ENCODE peak calls at places on chromosomes 16 and 17, in nine cellular contexts. K is A549, P is body of pancreas, I is cardiac muscle cell, J is adipocyte, R is A673, B is spleen, Z is uterus, A is ascending aorta. O is an unnamed sample.

GRCh38 chr16:20879175-20880053 is 20.7 kb downstream of the DCUN1D3 start:
- DNase-seq in B (no peak), R (no peak), I (peak; percentile 61), K (peak; percentile 48), Z (no peak), P (no peak), J (no peak), A (no peak), O (no peak)

GRCh38 chr17:55263565-55264272 is 1.0 kb upstream of the HLF start:
- DNase-seq in I (no peak), J (no peak), P (no peak), K (no peak), Z (no peak), R (no peak), B (no peak), A (no peak), O (no peak)

GRCh38 chr17:50272711-50273653 is 1.3 kb upstream of the TMEM92 start:
- DNase-seq in P (peak; percentile 51), A (no peak), R (peak; percentile 64), B (peak; percentile 90), J (peak; percentile 82), K (peak; percentile 73), Z (peak; percentile 65), I (peak; percentile 64), O (peak; percentile 84)

GRCh38 chr17:77815127-77815905 is 143.2 kb upstream of the TNRC6C start:
- DNase-seq in J (no peak), R (no peak), P (no peak), A (no peak), K (no peak), I (no peak), Z (no peak), B (peak; percentile 27), O (no peak)

GRCh38 chr17:30363715-30364202 is 15.0 kb upstream of the CPD start:
- DNase-seq in Z (no peak), J (no peak), I (peak; percentile 89), B (peak; percentile 86), K (no peak), A (no peak), R (no peak), P (no peak), O (peak; percentile 70)

GRCh38 chr17:38732376-38733314 is 2.5 kb downstream of the CISD3 start:
- DNase-seq in K (no peak), A (no peak), J (no peak), Z (no peak), I (no peak), B (no peak), R (no peak), P (peak; percentile 81), O (no peak)

GRCh38 chr17:77869665-77870132 is 88.8 kb upstream of the TNRC6C start:
- DNase-seq in Z (no peak), I (no peak), P (no peak), J (no peak), R (no peak), B (peak; percentile 95), K (no peak), A (no peak), O (peak; percentile 68)

GRCh38 chr17:47423406-47424295 is 99.9 kb downstream of the EFCAB13 start:
- DNase-seq in P (peak; percentile 38), A (no peak), J (peak; percentile 36), I (peak; percentile 13), Z (no peak), K (peak; percentile 41), B (peak; percentile 75), R (peak; percentile 1), O (peak; percentile 69)

DNA sequence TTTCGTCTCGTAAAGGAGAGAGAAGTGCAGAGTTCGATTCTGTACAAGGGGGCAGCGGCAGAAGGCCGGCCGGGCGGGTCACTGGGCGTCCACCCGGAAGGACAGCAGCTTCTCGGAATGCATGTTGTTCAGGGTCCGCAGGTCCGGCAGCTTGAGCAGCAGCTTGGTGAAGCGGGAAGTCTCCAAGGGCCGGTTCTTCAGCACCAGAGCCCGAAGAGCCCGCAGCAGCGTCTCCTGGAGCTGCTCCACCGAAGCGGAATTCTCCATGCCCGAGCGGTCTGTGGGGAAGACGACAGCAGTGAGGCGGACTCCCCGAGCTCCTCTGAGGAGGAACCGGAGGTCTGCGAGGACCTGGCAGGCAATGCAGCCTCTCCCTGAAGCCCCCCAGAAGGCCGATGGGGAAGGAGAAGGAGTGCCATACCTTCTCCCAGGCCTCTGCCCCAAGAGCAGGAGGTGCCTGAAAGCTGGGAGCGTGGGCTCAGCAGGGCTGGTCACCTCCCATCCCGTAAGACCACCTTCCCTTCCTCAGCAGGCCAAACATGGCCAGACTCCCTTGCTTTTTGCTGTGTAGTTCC is 7.3 kb downstream of the NR1D1 start:
- DNase-seq in K (no peak), Z (no peak), B (no peak), I (no peak), R (no peak), J (no peak), P (no peak), A (no peak), O (no peak)
- H3K4me3 ChIP-seq in K (no peak overlapping the region), Z (no peak overlapping the region), B (no peak overlapping the region), I (no peak overlapping the region), R (no peak overlapping the region), J (no peak overlapping the region), P (no peak overlapping the region), A (no peak overlapping the region), O (no peak overlapping the region)

GRCh38 chr16:85391175-85391707 is 221.9 kb upstream of the GSE1 start:
- DNase-seq in A (no peak), Z (no peak), R (no peak), B (peak; percentile 40), I (no peak), K (no peak), P (no peak), J (no peak), O (peak; percentile 39)

GRCh38 chr16:85394511-85395206 is 218.5 kb upstream of the GSE1 start:
- DNase-seq in P (no peak), J (no peak), I (no peak), K (no peak), B (peak; percentile 20), R (no peak), Z (no peak), A (no peak), O (peak; percentile 48)

GRCh38 chr16:85393674-85394510 is 219.2 kb upstream of the GSE1 start:
- DNase-seq in K (peak; percentile 84), B (peak; percentile 90), A (no peak), J (peak; percentile 68), I (peak; percentile 63), Z (peak; percentile 75), P (peak; percentile 63), R (peak; percentile 75), O (peak; percentile 83)

GRCh38 chr16:85391769-85392583 is 221.1 kb upstream of the GSE1 start:
- DNase-seq in J (no peak), P (no peak), R (no peak), B (peak; percentile 38), Z (no peak), K (no peak), I (no peak), A (peak; percentile 0), O (peak; percentile 44)

GRCh38 chr16:85392756-85393673 is 220.1 kb upstream of the GSE1 start:
- DNase-seq in B (peak; percentile 49), Z (no peak), R (no peak), P (no peak), A (no peak), K (no peak), J (no peak), I (no peak), O (peak; percentile 44)
- H3K4me1 ChIP-seq in B (peaks cover 10% of the 10 kb centered on the region), Z (no peaks in the 10 kb centered on the region), R (peaks cover 43% of the 10 kb centered on the region), P (peaks cover 21% of the 10 kb centered on the region), A (peaks cover 17% of the 10 kb centered on the region), K (peaks cover 67% of the 10 kb centered on the region), J (peaks cover 47% of the 10 kb centered on the region), I (peaks cover 21% of the 10 kb centered on the region), O (peaks cover 35% of the 10 kb centered on the region)

GRCh38 chr17:75416006-75416405 is 10.5 kb upstream of the GRB2 start:
- DNase-seq in R (no peak), A (no peak), K (no peak), P (no peak), B (no peak), J (no peak), Z (no peak), I (no peak), O (no peak)

GRCh38 chr17:75417054-75417453 is 11.6 kb upstream of the GRB2 start:
- DNase-seq in P (no peak), Z (no peak), K (no peak), A (no peak), B (no peak), J (no peak), R (no peak), I (no peak), O (no peak)

GRCh38 chr17:75412455-75413317 is 7.2 kb upstream of the GRB2 start:
- DNase-seq in B (no peak), I (peak; percentile 72), Z (peak; percentile 63), J (peak; percentile 89), K (peak; percentile 86), R (peak; percentile 84), P (peak; percentile 73), A (no peak), O (no peak)

GRCh38 chr17:75411328-75412067 is 6.0 kb upstream of the GRB2 start:
- DNase-seq in R (no peak), I (no peak), K (no peak), Z (no peak), B (no peak), A (no peak), J (no peak), P (no peak), O (no peak)

DNA sequence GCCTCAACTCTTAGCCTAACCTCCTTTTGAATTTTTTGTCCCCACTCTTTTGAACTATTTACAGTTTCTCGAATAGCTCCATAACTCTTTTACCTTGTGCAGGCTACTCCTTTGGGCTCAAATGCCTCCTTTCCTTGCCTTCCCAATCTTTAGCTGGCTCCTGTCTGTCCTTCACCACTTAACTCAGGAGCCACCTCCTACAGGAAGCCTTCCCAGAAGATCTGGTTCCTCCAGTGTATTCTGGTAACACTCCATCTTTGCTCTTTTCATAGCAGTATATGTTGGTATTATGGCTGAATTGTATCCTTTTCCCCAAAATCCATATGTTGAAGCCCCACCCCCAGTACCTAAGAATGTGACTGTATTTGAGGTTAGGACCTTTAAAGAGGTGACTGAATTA is 9.0 kb upstream of the GRB2 start:
- DNase-seq in A (no peak), Z (no peak), P (no peak), I (no peak), B (no peak), R (no peak), K (no peak), J (no peak), O (no peak)
- H3K4me3 ChIP-seq in A (no peak overlapping the region), Z (no peak overlapping the region), P (no peak overlapping the region), I (no peak overlapping the region), B (no peak overlapping the region), R (no peak overlapping the region), K (no peak overlapping the region), J (no peak overlapping the region), O (no peak overlapping the region)

GRCh38 chr16:89096042-89096717 is 2.5 kb downstream of the ACSF3 start:
- DNase-seq in Z (no peak), A (no peak), K (no peak), B (no peak), P (no peak), R (no peak), I (no peak), J (no peak), O (no peak)

GRCh38 chr16:89095401-89095974 is 1.8 kb downstream of the ACSF3 start:
- DNase-seq in B (no peak), I (no peak), R (no peak), A (no peak), Z (no peak), K (no peak), P (no peak), J (no peak), O (no peak)

GRCh38 chr16:89097528-89097846 is 3.8 kb downstream of the ACSF3 start:
- DNase-seq in J (no peak), P (no peak), A (no peak), R (no peak), Z (no peak), I (no peak), K (no peak), B (no peak), O (no peak)

GRCh38 chr16:89098767-89099430 is 5.2 kb downstream of the ACSF3 start:
- DNase-seq in P (no peak), Z (no peak), I (no peak), B (peak; percentile 68), J (no peak), K (no peak), R (no peak), A (no peak), O (no peak)

GRCh38 chr16:89096768-89097527 is 3.3 kb downstream of the ACSF3 start:
- DNase-seq in K (no peak), B (peak; percentile 74), P (no peak), R (no peak), I (no peak), J (no peak), A (no peak), Z (no peak), O (no peak)
- H3K4me1 ChIP-seq in K (peaks cover 10% of the 10 kb centered on the region), B (peaks cover 46% of the 10 kb centered on the region), P (peaks cover 50% of the 10 kb centered on the region), R (peaks cover 10% of the 10 kb centered on the region), I (peaks cover 21% of the 10 kb centered on the region), J (peaks cover 19% of the 10 kb centered on the region), A (no peaks in the 10 kb centered on the region), Z (no peaks in the 10 kb centered on the region), O (peaks cover 16% of the 10 kb centered on the region)